ENCODE peak calls at places on chromosomes 7 and 10, in ten cellular contexts. F is neural progenitor cell, U is right lobe of liver, R is Caco-2, A is astrocyte of the spinal cord, P is osteoblast, J is ovary, K is heart left ventricle, H is left ventricle myocardium inferior, Y is PC-3. X is an unnamed sample.

GRCh38 chr7:151572136-151572535 is 52.4 kb upstream of the RHEB start:
- DNase-seq in F (no peak), U (no peak), R (no peak), A (no peak), P (no peak), J (no peak), K (no peak), H (no peak), Y (no peak), X (no peak)

GRCh38 chr10:16905304-16905703 is 88.1 kb upstream of the RSU1 start:
- DNase-seq in F (no peak), U (no peak), R (no peak), A (peak; percentile 28), P (peak; percentile 41), J (no peak), K (no peak), H (no peak), Y (no peak), X (no peak)

GRCh38 chr7:55570218-55570873 is 2.0 kb downstream of the VOPP1 start:
- DNase-seq in F (no peak), U (no peak), R (no peak), A (no peak), P (no peak), J (no peak), K (no peak), H (no peak), Y (no peak), X (no peak)

GRCh38 chr7:70271617-70272081 is 673.4 kb downstream of the AUTS2 start:
- DNase-seq in F (no peak), U (no peak), R (no peak), A (no peak), P (no peak), J (no peak), K (no peak), H (no peak), Y (no peak), X (no peak)

GRCh38 chr7:113015038-113015645 is 71.5 kb downstream of the GPR85 start:
- DNase-seq in F (no peak), U (no peak), R (peak; percentile 26), A (peak; percentile 46), P (peak; percentile 84), J (no peak), K (no peak), H (no peak), Y (peak; percentile 50), X (peak; percentile 10)

GRCh38 chr7:48424731-48425130 is 253.5 kb downstream of the ABCA13 start:
- DNase-seq in F (peak; percentile 53), U (no peak), R (peak; percentile 39), A (peak; percentile 33), P (no peak), J (no peak), K (no peak), H (no peak), Y (peak; percentile 75), X (no peak)

GRCh38 chr7:151014950-151015349 is 9.3 kb downstream of the ATG9B start:
- DNase-seq in F (no peak), U (no peak), R (no peak), A (no peak), P (peak; percentile 87), J (no peak), K (no peak), H (no peak), Y (peak; percentile 33), X (no peak)

GRCh38 chr10:13792011-13792410 is 205.2 kb downstream of the PRPF18 start:
- DNase-seq in F (no peak), U (peak; percentile 83), R (no peak), A (no peak), P (no peak), J (no peak), K (peak; percentile 82), H (peak; percentile 77), Y (no peak), X (no peak)

GRCh38 chr7:93315896-93316295 is 83.7 kb downstream of the VPS50 start:
- DNase-seq in F (no peak), U (no peak), R (no peak), A (no peak), P (no peak), J (no peak), K (no peak), H (no peak), Y (peak; percentile 5), X (no peak)

GRCh38 chr10:91665842-91666241 is 33.0 kb upstream of the PPP1R3C start:
- DNase-seq in F (no peak), U (no peak), R (no peak), A (no peak), P (no peak), J (no peak), K (no peak), H (no peak), Y (no peak), X (no peak)

GRCh38 chr10:8065651-8066050 is 11.2 kb downstream of the GATA3 start:
- DNase-seq in F (no peak), U (no peak), R (no peak), A (no peak), P (no peak), J (no peak), K (no peak), H (no peak), Y (no peak), X (peak; percentile 10)

GRCh38 chr7:1942026-1942703 is 272.1 kb downstream of the ELFN1 start:
- DNase-seq in F (no peak), U (no peak), R (no peak), A (no peak), P (no peak), J (no peak), K (peak; percentile 61), H (peak; percentile 10), Y (no peak), X (no peak)

GRCh38 chr10:85039311-85039710 is 710.9 kb downstream of the CCSER2 start:
- DNase-seq in F (no peak), U (no peak), R (no peak), A (no peak), P (no peak), J (no peak), K (no peak), H (no peak), Y (no peak), X (no peak)

GRCh38 chr10:31064334-31064733 is 32.7 kb upstream of the ZNF438 start:
- DNase-seq in F (no peak), U (no peak), R (no peak), A (peak; percentile 81), P (peak; percentile 94), J (no peak), K (no peak), H (peak; percentile 22), Y (no peak), X (no peak)

GRCh38 chr10:43120948-43121290 is 17.3 kb upstream of the CSGALNACT2 start:
- DNase-seq in F (no peak), U (peak; percentile 40), R (no peak), A (no peak), P (peak; percentile 89), J (no peak), K (peak; percentile 71), H (no peak), Y (no peak), X (no peak)

GRCh38 chr10:99660662-99661369 is 1.5 kb downstream of the ENTPD7 start:
- DNase-seq in F (no peak), U (no peak), R (no peak), A (peak; percentile 32), P (peak; percentile 10), J (no peak), K (no peak), H (no peak), Y (no peak), X (no peak)

GRCh38 chr7:52917982-52918578 is 117.4 kb upstream of the POM121L12 start:
- DNase-seq in F (peak; percentile 23), U (no peak), R (peak; percentile 34), A (no peak), P (no peak), J (no peak), K (no peak), H (no peak), Y (peak; percentile 20), X (peak; percentile 2)

GRCh38 chr7:112204072-112204775 is 2.0 kb downstream of the DOCK4 start:
- DNase-seq in F (peak; percentile 43), U (no peak), R (no peak), A (peak; percentile 13), P (peak; percentile 59), J (no peak), K (no peak), H (no peak), Y (peak; percentile 19), X (no peak)

GRCh38 chr10:33363112-33363511 is 28.6 kb upstream of the NRP1 start:
- DNase-seq in F (no peak), U (no peak), R (no peak), A (no peak), P (no peak), J (no peak), K (no peak), H (no peak), Y (peak; percentile 98), X (no peak)

GRCh38 chr10:25174461-25175230 is at the start of gene GPR158:
- DNase-seq in F (peak; percentile 95), U (peak; percentile 84), R (peak; percentile 96), A (peak; percentile 95), P (peak; percentile 99), J (peak; percentile 76), K (peak; percentile 88), H (peak; percentile 86), Y (peak; percentile 46), X (peak; percentile 59)
- H3K4me3 ChIP-seq in F (peak within 1 kb of the TSS; percentile 59), U (peak within 1 kb of the TSS; percentile 33), R (peak within 1 kb of the TSS; percentile 81), A (peak within 1 kb of the TSS; percentile 47), P (peak within 1 kb of the TSS; percentile 70), J (peak within 1 kb of the TSS; percentile 24), K (peak within 1 kb of the TSS; percentile 63), H (peak within 1 kb of the TSS; percentile 70), Y (peak within 1 kb of the TSS; percentile 35), X (peak within 1 kb of the TSS; percentile 77)

DNA sequence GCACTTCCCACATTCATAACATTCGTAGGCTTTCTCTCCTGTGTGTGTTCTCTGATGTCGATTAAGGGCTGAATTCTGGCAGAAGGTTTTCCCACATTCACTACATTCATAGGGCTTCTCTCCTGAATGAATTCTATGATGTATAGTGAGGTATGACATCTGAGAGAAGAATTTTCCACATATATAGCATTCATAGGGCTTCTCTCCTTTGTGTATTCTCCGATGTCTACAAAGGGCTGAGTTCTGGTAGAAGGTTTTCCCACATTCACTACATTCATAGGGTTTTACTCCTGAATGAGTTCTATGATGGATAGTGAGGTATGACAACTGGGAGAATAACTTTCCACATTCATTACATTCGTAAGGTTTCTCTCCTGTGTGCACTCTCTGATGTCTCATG is 15.6 kb downstream of the ZNF12 start:
- DNase-seq in F (no peak), U (no peak), R (no peak), A (no peak), P (no peak), J (no peak), K (no peak), H (no peak), Y (no peak), X (no peak)
- H3K4me3 ChIP-seq in F (peak overlapping the region; percentile 18), U (no peak overlapping the region), R (no peak overlapping the region), A (no peak overlapping the region), P (no peak overlapping the region), J (no peak overlapping the region), K (no peak overlapping the region), H (no peak overlapping the region), Y (peak overlapping the region; percentile 24), X (no peak overlapping the region)

GRCh38 chr10:72110677-72111401 is 22.5 kb upstream of the SPOCK2 start:
- DNase-seq in F (no peak), U (no peak), R (no peak), A (no peak), P (no peak), J (no peak), K (no peak), H (no peak), Y (no peak), X (no peak)
- H3K4me3 ChIP-seq in F (no peak overlapping the region), U (no peak overlapping the region), R (no peak overlapping the region), A (no peak overlapping the region), P (no peak overlapping the region), J (no peak overlapping the region), K (no peak overlapping the region), H (no peak overlapping the region), Y (no peak overlapping the region), X (no peak overlapping the region)

GRCh38 chr10:73940634-73941221 is 29.8 kb downstream of the PLAU start:
- DNase-seq in F (peak; percentile 83), U (peak; percentile 78), R (peak; percentile 91), A (peak; percentile 71), P (peak; percentile 94), J (peak; percentile 82), K (peak; percentile 96), H (peak; percentile 91), Y (peak; percentile 100), X (no peak)
- H3K4me3 ChIP-seq in F (no peak overlapping the region), U (no peak overlapping the region), R (peak overlapping the region; percentile 24), A (no peak overlapping the region), P (peak overlapping the region; percentile 53), J (no peak overlapping the region), K (peak overlapping the region; percentile 26), H (peak overlapping the region; percentile 43), Y (peak overlapping the region; percentile 38), X (peak overlapping the region; percentile 18)

X was measured in epithelial cell of proximal tubule.